ENCODE peak calls at places on chromosomes 6 and 20, in seven cellular contexts. One of them, this sample, is unnamed. For H3K27me3, the result is how much of the 10 kb centered on the place peaks cover.

GRCh38 chr6:28944412-28945006 is 20.7 kb upstream of the TRIM27 start:
- DNase-seq in BJ: peak
- DNase-seq in thyroid gland: peak
- DNase-seq in psoas muscle: no peak
- DNase-seq in H1: peak
- DNase-seq in H9: peak
- DNase-seq in bronchial epithelial cell: peak
- DNase-seq in this sample: no peak

GRCh38 chr6:64580346-64580745 is 944.7 kb downstream of the PHF3 start:
- DNase-seq in H1: no peak
- DNase-seq in bronchial epithelial cell: peak
- DNase-seq in thyroid gland: no peak
- DNase-seq in psoas muscle: no peak
- DNase-seq in BJ: no peak
- DNase-seq in H9: no peak
- DNase-seq in this sample: no peak

GRCh38 chr6:71496018-71496800 is 207.6 kb downstream of the OGFRL1 start:
- DNase-seq in BJ: no peak
- DNase-seq in H1: no peak
- DNase-seq in psoas muscle: no peak
- DNase-seq in thyroid gland: no peak
- DNase-seq in H9: no peak
- DNase-seq in bronchial epithelial cell: no peak
- DNase-seq in this sample: no peak

GRCh38 chr6:94511502-94512088 is 1065.7 kb upstream of the MANEA start:
- DNase-seq in H9: peak
- DNase-seq in psoas muscle: no peak
- DNase-seq in BJ: no peak
- DNase-seq in H1: no peak
- DNase-seq in thyroid gland: no peak
- DNase-seq in bronchial epithelial cell: no peak
- DNase-seq in this sample: no peak

GRCh38 chr20:60529149-60529548 is 570.9 kb downstream of the CDH26 start:
- DNase-seq in H9: no peak
- DNase-seq in psoas muscle: no peak
- DNase-seq in BJ: no peak
- DNase-seq in H1: no peak
- DNase-seq in bronchial epithelial cell: no peak
- DNase-seq in thyroid gland: no peak
- DNase-seq in this sample: no peak

GRCh38 chr20:33470457-33470856 is 19.4 kb upstream of the CBFA2T2 start:
- DNase-seq in H1: no peak
- DNase-seq in H9: no peak
- DNase-seq in psoas muscle: no peak
- DNase-seq in bronchial epithelial cell: no peak
- DNase-seq in BJ: no peak
- DNase-seq in thyroid gland: no peak
- DNase-seq in this sample: no peak

GRCh38 chr20:36469973-36470372 is 71.3 kb upstream of the MYL9 start:
- DNase-seq in thyroid gland: no peak
- DNase-seq in bronchial epithelial cell: no peak
- DNase-seq in psoas muscle: no peak
- DNase-seq in H9: no peak
- DNase-seq in H1: no peak
- DNase-seq in BJ: no peak
- DNase-seq in this sample: no peak

GRCh38 chr20:63696311-63696627 is 183 bp upstream of the TNFRSF6B start:
- DNase-seq in H9: peak
- DNase-seq in bronchial epithelial cell: peak
- DNase-seq in BJ: no peak
- DNase-seq in psoas muscle: no peak
- DNase-seq in thyroid gland: no peak
- DNase-seq in H1: no peak
- DNase-seq in this sample: no peak

GRCh38 chr6:46053034-46053933 is 37.6 kb upstream of the CLIC5 start:
- DNase-seq in psoas muscle: peak
- DNase-seq in thyroid gland: no peak
- DNase-seq in bronchial epithelial cell: no peak
- DNase-seq in BJ: no peak
- DNase-seq in H1: no peak
- DNase-seq in H9: no peak
- DNase-seq in this sample: no peak

GRCh38 chr6:115485400-115485799 is 575.3 kb downstream of the FRK start:
- DNase-seq in thyroid gland: no peak
- DNase-seq in BJ: no peak
- DNase-seq in H1: no peak
- DNase-seq in psoas muscle: no peak
- DNase-seq in bronchial epithelial cell: no peak
- DNase-seq in H9: no peak
- DNase-seq in this sample: no peak

GRCh38 chr6:111591901-111592461 is 13.7 kb downstream of the TRAF3IP2 start:
- DNase-seq in bronchial epithelial cell: peak
- DNase-seq in H1: no peak
- DNase-seq in H9: no peak
- DNase-seq in psoas muscle: no peak
- DNase-seq in thyroid gland: no peak
- DNase-seq in BJ: peak
- DNase-seq in this sample: no peak

DNA sequence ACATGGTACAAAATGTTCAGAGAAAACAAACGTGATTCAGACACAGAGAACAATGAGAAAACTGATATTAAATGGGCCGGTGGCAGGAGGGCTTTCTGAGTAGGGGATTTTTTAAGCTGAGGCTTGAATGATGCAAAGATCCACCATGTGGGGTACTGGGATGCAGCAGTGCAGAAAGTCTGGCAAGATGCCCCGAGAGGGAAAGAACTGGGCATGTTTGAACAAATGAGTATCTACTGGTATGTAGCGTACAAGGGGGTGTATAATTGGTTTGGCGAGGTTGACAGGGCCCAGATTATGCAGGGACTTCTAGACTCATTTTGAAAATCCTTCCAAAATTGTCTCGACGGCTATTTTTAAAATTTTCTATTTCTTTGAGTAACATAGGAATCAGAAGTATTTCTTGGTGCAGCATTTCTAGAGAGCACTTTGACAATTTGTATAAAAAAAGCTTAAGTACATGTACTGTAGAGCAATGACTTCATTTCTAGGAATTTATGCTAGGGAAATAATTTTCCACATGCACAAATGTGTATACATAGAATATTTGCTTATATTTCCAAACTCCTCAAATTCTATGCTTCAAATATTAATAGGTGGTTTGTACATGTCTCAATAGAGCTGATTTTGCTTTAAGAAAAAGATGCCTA is 119.6 kb upstream of the DOK5 start:
- DNase-seq in BJ: no peak
- DNase-seq in psoas muscle: no peak
- DNase-seq in bronchial epithelial cell: peak
- DNase-seq in H1: no peak
- DNase-seq in thyroid gland: peak
- DNase-seq in H9: no peak
- DNase-seq in this sample: no peak
- H3K27me3 ChIP-seq in BJ: under half
- H3K27me3 ChIP-seq in psoas muscle: under half
- H3K27me3 ChIP-seq in bronchial epithelial cell: under half
- H3K27me3 ChIP-seq in H1: under half
- H3K27me3 ChIP-seq in thyroid gland: under half
- H3K27me3 ChIP-seq in H9: under half
- H3K27me3 ChIP-seq in this sample: under half

GRCh38 chr6:6950373-6951145 is 157.2 kb upstream of the RREB1 start:
- DNase-seq in thyroid gland: no peak
- DNase-seq in H1: no peak
- DNase-seq in H9: no peak
- DNase-seq in psoas muscle: no peak
- DNase-seq in BJ: no peak
- DNase-seq in bronchial epithelial cell: no peak
- DNase-seq in this sample: no peak
- H3K27me3 ChIP-seq in thyroid gland: under half
- H3K27me3 ChIP-seq in H1: under half
- H3K27me3 ChIP-seq in H9: under half
- H3K27me3 ChIP-seq in psoas muscle: under half
- H3K27me3 ChIP-seq in BJ: under half
- H3K27me3 ChIP-seq in bronchial epithelial cell: under half
- H3K27me3 ChIP-seq in this sample: under half

DNA sequence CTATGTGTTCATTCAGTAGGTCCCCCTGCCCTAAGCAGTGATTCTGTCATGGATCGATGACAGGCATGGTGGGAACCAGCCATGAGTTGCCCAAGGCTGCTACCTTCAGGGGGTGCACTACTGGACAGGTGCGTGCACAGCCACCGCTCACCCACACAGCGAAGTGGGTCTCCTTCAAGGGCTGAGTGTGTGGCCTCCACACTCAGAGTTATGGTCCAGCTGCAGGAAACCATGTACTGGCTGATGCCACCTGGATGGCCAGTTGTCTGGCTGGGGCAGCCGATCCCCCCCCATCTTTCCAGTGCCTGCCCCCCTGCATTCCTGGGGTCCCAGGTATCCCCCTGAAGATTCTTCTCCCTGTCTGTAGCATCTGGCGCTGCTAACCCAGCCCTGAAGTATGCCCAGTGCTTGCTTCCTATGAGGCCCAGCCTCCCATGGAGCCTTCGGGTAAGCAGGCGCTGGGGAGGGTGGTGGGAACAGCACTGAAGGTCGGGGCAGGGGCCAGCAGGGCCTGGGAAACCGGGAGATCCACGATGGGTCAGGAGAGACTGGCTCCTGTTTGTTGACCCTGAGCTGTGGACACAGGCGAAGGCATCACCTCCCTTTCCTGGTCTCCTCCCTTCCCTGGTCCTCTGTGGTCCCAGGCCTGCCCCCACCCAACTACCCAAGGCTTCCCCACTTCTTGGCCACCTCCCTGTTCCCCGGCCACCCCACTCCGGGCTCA is 106.0 kb downstream of the VEGFA start:
- DNase-seq in BJ: no peak
- DNase-seq in thyroid gland: no peak
- DNase-seq in psoas muscle: no peak
- DNase-seq in H1: no peak
- DNase-seq in H9: no peak
- DNase-seq in bronchial epithelial cell: no peak
- DNase-seq in this sample: no peak
- H3K27me3 ChIP-seq in BJ: under half
- H3K27me3 ChIP-seq in thyroid gland: under half
- H3K27me3 ChIP-seq in psoas muscle: under half
- H3K27me3 ChIP-seq in H1: under half
- H3K27me3 ChIP-seq in H9: under half
- H3K27me3 ChIP-seq in bronchial epithelial cell: under half
- H3K27me3 ChIP-seq in this sample: under half

DNA sequence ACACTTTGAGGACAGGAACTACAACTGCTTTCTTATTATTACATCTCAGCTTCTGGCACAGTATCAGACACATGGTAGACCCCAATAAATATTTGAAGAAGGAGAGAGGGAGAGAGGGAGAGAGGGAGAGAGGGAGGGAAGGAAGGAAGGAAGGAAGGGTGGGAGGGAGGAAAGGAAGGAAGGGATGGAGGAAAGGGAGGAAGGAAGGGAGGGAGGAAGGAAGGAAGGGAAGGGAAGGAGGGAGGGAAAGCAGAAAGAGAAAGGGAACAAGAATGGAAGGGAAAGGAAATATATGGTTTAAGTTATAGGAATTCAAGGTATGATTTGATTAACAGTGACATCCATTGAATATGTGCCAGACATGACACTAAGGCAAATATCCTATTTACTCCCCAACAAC is 402.1 kb downstream of the KIF16B start:
- DNase-seq in BJ: no peak
- DNase-seq in H1: no peak
- DNase-seq in H9: no peak
- DNase-seq in psoas muscle: no peak
- DNase-seq in thyroid gland: no peak
- DNase-seq in bronchial epithelial cell: no peak
- DNase-seq in this sample: no peak
- H3K27me3 ChIP-seq in BJ: under half
- H3K27me3 ChIP-seq in H1: under half
- H3K27me3 ChIP-seq in H9: under half
- H3K27me3 ChIP-seq in psoas muscle: under half
- H3K27me3 ChIP-seq in thyroid gland: under half
- H3K27me3 ChIP-seq in bronchial epithelial cell: under half
- H3K27me3 ChIP-seq in this sample: under half